ENCODE peak calls at places on chromosomes 11 and 22, in five cellular contexts. One of them, this sample, is unnamed.
A peak's percentile ranks its signal among the peaks of the same experiment; 100 is the strongest.

GRCh38 chr22:27919943-27920755 is 1.1 kb upstream of the PITPNB start:
- DNase-seq in AG04450: no peak
- DNase-seq in sigmoid colon: peak; percentile 76
- DNase-seq in colonic mucosa: peak; percentile 36
- DNase-seq in dorsolateral prefrontal cortex: no peak
- DNase-seq in this sample: peak; percentile 60

GRCh38 chr22:24977370-24978230 is 25.1 kb downstream of the KIAA1671 start:
- DNase-seq in AG04450: no peak
- DNase-seq in sigmoid colon: peak; percentile 79
- DNase-seq in colonic mucosa: peak; percentile 72
- DNase-seq in dorsolateral prefrontal cortex: no peak
- DNase-seq in this sample: no peak

GRCh38 chr11:68890490-68891231 is 13.0 kb downstream of the MRPL21 start:
- DNase-seq in AG04450: no peak
- DNase-seq in sigmoid colon: peak; percentile 92
- DNase-seq in colonic mucosa: peak; percentile 36
- DNase-seq in dorsolateral prefrontal cortex: peak; percentile 65
- DNase-seq in this sample: peak; percentile 82

GRCh38 chr22:25700996-25701815 is 40.8 kb upstream of the MYO18B start:
- DNase-seq in AG04450: no peak
- DNase-seq in sigmoid colon: no peak
- DNase-seq in colonic mucosa: no peak
- DNase-seq in dorsolateral prefrontal cortex: peak; percentile 76
- DNase-seq in this sample: peak; percentile 67

GRCh38 chr11:61776561-61777075 is 15.8 kb downstream of the TMEM258 start:
- DNase-seq in AG04450: peak; percentile 45
- DNase-seq in sigmoid colon: no peak
- DNase-seq in colonic mucosa: peak; percentile 77
- DNase-seq in dorsolateral prefrontal cortex: peak; percentile 51
- DNase-seq in this sample: peak; percentile 19

GRCh38 chr11:12258451-12258850 is 118.9 kb upstream of the PARVA start:
- DNase-seq in AG04450: no peak
- DNase-seq in sigmoid colon: no peak
- DNase-seq in colonic mucosa: no peak
- DNase-seq in dorsolateral prefrontal cortex: no peak
- DNase-seq in this sample: no peak

GRCh38 chr22:22848364-22848866 is 39.2 kb upstream of the IGLL5 start:
- DNase-seq in AG04450: no peak
- DNase-seq in sigmoid colon: no peak
- DNase-seq in colonic mucosa: peak; percentile 77
- DNase-seq in dorsolateral prefrontal cortex: no peak
- DNase-seq in this sample: no peak

GRCh38 chr22:49480340-49480739 is 347.3 kb downstream of the BRD1 start:
- DNase-seq in AG04450: no peak
- DNase-seq in sigmoid colon: no peak
- DNase-seq in colonic mucosa: no peak
- DNase-seq in dorsolateral prefrontal cortex: no peak
- DNase-seq in this sample: no peak

GRCh38 chr11:16606784-16607674 is 131.4 kb upstream of the C11orf58 start:
- DNase-seq in AG04450: no peak
- DNase-seq in sigmoid colon: peak; percentile 67
- DNase-seq in colonic mucosa: no peak
- DNase-seq in dorsolateral prefrontal cortex: no peak
- DNase-seq in this sample: no peak

GRCh38 chr22:29971607-29972006 is 88.6 kb downstream of the MTMR3 start:
- DNase-seq in AG04450: no peak
- DNase-seq in sigmoid colon: no peak
- DNase-seq in colonic mucosa: no peak
- DNase-seq in dorsolateral prefrontal cortex: no peak
- DNase-seq in this sample: no peak

GRCh38 chr11:69215784-69216415 is 60.2 kb downstream of the SMIM38 start:
- DNase-seq in AG04450: peak; percentile 10
- DNase-seq in sigmoid colon: no peak
- DNase-seq in colonic mucosa: no peak
- DNase-seq in dorsolateral prefrontal cortex: no peak
- DNase-seq in this sample: no peak

GRCh38 chr11:100920571-100920970 is 209.0 kb downstream of the PGR start:
- DNase-seq in AG04450: no peak
- DNase-seq in sigmoid colon: no peak
- DNase-seq in colonic mucosa: no peak
- DNase-seq in dorsolateral prefrontal cortex: no peak
- DNase-seq in this sample: no peak

GRCh38 chr11:73159981-73160777 is 18.1 kb upstream of the FCHSD2 start:
- DNase-seq in AG04450: no peak
- DNase-seq in sigmoid colon: peak; percentile 52
- DNase-seq in colonic mucosa: no peak
- DNase-seq in dorsolateral prefrontal cortex: no peak
- DNase-seq in this sample: no peak

GRCh38 chr11:108733479-108734116 is 68.7 kb downstream of the DDX10 start:
- DNase-seq in AG04450: no peak
- DNase-seq in sigmoid colon: no peak
- DNase-seq in colonic mucosa: no peak
- DNase-seq in dorsolateral prefrontal cortex: no peak
- DNase-seq in this sample: peak; percentile 43

GRCh38 chr11:125110996-125111340 is 458 bp downstream of the TMEM218 start:
- DNase-seq in AG04450: no peak
- DNase-seq in sigmoid colon: no peak
- DNase-seq in colonic mucosa: no peak
- DNase-seq in dorsolateral prefrontal cortex: no peak
- DNase-seq in this sample: no peak

GRCh38 chr22:41256254-41256897 is 15.6 kb upstream of the CHADL start:
- DNase-seq in AG04450: peak; percentile 39
- DNase-seq in sigmoid colon: no peak
- DNase-seq in colonic mucosa: no peak
- DNase-seq in dorsolateral prefrontal cortex: no peak
- DNase-seq in this sample: no peak

GRCh38 chr11:102599642-102600261 is 25.4 kb downstream of the MMP20 start:
- DNase-seq in AG04450: peak; percentile 76
- DNase-seq in sigmoid colon: no peak
- DNase-seq in colonic mucosa: no peak
- DNase-seq in dorsolateral prefrontal cortex: no peak
- DNase-seq in this sample: peak; percentile 81

DNA sequence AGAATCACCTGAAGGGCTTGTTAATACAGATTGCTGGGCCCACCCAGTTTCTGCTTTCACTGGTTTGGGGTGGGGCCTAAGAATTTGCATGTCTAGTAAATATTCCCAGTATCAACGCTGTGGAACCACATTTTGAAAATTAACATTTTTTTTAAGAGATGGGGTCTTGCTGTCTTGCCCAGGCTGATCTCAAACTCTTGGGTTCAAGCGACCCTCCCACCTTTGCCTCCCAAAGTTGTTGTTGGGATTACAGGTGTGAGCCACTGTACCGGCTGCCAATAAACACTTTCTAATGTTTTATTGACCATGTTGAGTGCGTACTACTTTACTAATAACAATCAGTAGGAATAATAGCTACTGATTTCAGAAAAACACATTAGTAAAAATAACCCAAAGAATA is 2.5 kb downstream of the EIF4G2 start:
- DNase-seq in AG04450: no peak
- DNase-seq in sigmoid colon: no peak
- DNase-seq in colonic mucosa: no peak
- DNase-seq in dorsolateral prefrontal cortex: no peak
- DNase-seq in this sample: no peak
- H3K4me3 ChIP-seq in AG04450: peak overlapping the region; percentile 93
- H3K4me3 ChIP-seq in sigmoid colon: no peak overlapping the region
- H3K4me3 ChIP-seq in colonic mucosa: no peak overlapping the region
- H3K4me3 ChIP-seq in dorsolateral prefrontal cortex: peak overlapping the region; percentile 95
- H3K4me3 ChIP-seq in this sample: peak overlapping the region; percentile 99

GRCh38 chr22:35861451-35861850 is 143.8 kb downstream of the APOL5 start:
- DNase-seq in AG04450: no peak
- DNase-seq in sigmoid colon: no peak
- DNase-seq in colonic mucosa: no peak
- DNase-seq in dorsolateral prefrontal cortex: no peak
- DNase-seq in this sample: no peak
- H3K4me3 ChIP-seq in AG04450: no peak overlapping the region
- H3K4me3 ChIP-seq in sigmoid colon: no peak overlapping the region
- H3K4me3 ChIP-seq in colonic mucosa: no peak overlapping the region
- H3K4me3 ChIP-seq in dorsolateral prefrontal cortex: no peak overlapping the region
- H3K4me3 ChIP-seq in this sample: no peak overlapping the region

DNA sequence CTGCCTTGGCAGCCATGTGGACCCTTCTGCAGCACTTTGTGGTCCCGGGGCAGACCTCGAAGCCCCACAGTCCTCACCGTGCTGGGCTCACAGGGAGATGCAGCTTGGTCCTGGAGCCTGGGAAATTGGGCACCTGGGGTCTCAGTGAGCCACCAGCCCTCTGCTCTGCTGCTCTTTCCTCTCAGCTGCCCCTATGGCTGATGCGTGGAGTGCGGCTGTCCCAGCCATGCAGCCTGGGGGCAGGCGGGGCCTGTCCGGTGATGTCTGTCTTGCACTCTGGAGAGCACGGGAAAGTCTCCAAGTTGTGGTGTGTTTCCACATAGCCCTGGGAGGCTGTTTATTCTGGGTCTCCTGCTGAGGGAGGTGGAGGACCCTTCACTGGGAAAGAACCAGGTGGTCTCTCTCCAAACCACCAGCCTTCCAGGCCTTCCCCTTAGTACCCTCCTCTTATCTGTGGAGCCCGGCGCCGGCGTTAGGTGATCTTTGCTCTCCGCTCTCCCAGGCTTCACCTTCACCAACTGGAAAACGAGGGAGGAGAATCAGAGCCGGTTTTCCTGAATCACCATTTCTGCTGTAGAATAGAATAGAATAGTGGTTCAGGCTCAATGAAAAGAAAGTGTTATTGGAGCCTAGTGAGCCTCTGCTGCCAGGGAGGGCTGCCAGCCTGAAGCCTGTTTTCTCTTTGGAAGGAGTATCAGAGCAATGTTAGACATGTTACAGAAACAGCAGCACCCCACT is 41.2 kb upstream of the GRAMD4 start:
- DNase-seq in AG04450: no peak
- DNase-seq in sigmoid colon: peak; percentile 81
- DNase-seq in colonic mucosa: peak; percentile 76
- DNase-seq in dorsolateral prefrontal cortex: peak; percentile 29
- DNase-seq in this sample: no peak
- H3K4me3 ChIP-seq in AG04450: peak overlapping the region; percentile 67
- H3K4me3 ChIP-seq in sigmoid colon: no peak overlapping the region
- H3K4me3 ChIP-seq in colonic mucosa: peak overlapping the region; percentile 79
- H3K4me3 ChIP-seq in dorsolateral prefrontal cortex: peak overlapping the region; percentile 74
- H3K4me3 ChIP-seq in this sample: no peak overlapping the region

DNA sequence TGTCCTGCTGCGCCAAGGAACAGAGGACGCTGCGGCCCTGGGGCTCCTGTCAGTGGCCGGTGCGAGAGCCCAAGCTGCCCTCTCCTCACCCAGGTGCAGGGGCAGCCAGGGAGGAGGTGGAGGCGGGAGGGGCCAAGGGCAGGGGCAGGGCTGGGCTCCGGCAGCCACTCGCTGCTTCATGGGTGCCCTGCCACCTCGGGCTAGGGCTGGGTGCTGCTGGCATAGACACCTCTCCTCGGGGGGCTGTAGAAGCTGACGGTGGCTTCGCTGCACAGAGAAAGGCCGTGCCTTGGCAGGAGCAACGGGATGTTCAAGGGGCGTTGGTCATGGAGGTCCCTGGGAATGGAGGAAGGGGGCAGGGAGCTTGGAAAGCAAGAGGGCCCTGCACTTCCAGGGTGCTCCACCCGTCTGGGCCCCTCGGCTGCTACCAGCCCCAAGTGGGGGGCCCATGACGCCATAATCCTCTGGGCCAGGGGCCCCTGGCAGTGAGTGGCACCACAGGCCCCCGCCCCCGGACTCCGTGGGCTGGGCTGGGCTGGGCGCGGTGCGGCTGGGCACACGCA is 1.6 kb upstream of the TBX1 start:
- DNase-seq in AG04450: no peak
- DNase-seq in sigmoid colon: no peak
- DNase-seq in colonic mucosa: no peak
- DNase-seq in dorsolateral prefrontal cortex: no peak
- DNase-seq in this sample: no peak
- H3K4me3 ChIP-seq in AG04450: no peak overlapping the region
- H3K4me3 ChIP-seq in sigmoid colon: no peak overlapping the region
- H3K4me3 ChIP-seq in colonic mucosa: no peak overlapping the region
- H3K4me3 ChIP-seq in dorsolateral prefrontal cortex: no peak overlapping the region
- H3K4me3 ChIP-seq in this sample: no peak overlapping the region

GRCh38 chr11:132072880-132073213 is 702.4 kb downstream of the NTM start:
- DNase-seq in AG04450: no peak
- DNase-seq in sigmoid colon: no peak
- DNase-seq in colonic mucosa: no peak
- DNase-seq in dorsolateral prefrontal cortex: no peak
- DNase-seq in this sample: no peak
- H3K4me3 ChIP-seq in AG04450: no peak overlapping the region
- H3K4me3 ChIP-seq in sigmoid colon: no peak overlapping the region
- H3K4me3 ChIP-seq in colonic mucosa: no peak overlapping the region
- H3K4me3 ChIP-seq in dorsolateral prefrontal cortex: no peak overlapping the region
- H3K4me3 ChIP-seq in this sample: peak overlapping the region; percentile 22

DNA sequence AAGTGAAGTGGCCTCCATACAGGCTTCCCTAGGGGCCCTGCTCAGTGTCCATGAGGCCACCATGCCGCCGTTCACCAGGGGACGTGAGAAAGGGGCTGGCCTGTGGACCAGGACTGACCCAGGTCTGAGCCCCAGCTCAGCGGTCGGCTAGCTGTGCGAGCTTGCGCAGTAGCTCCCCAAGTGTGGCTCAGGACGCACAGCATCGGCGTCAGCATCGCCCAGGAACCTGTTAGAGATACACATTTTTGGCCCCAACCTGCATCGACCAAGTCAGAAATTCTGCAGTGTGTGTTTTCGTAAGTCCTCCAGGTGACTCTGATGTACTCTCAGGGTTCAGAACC is 429 bp downstream of the TP53AIP1 start:
- DNase-seq in AG04450: no peak
- DNase-seq in sigmoid colon: no peak
- DNase-seq in colonic mucosa: no peak
- DNase-seq in dorsolateral prefrontal cortex: no peak
- DNase-seq in this sample: no peak
- H3K4me3 ChIP-seq in AG04450: no peak overlapping the region
- H3K4me3 ChIP-seq in sigmoid colon: no peak overlapping the region
- H3K4me3 ChIP-seq in colonic mucosa: no peak overlapping the region
- H3K4me3 ChIP-seq in dorsolateral prefrontal cortex: no peak overlapping the region
- H3K4me3 ChIP-seq in this sample: no peak overlapping the region